ENCODE peak calls at places on chromosomes 7 and 10, in six cellular contexts. One of them, this sample, is unnamed.
A peak's percentile ranks its signal among the peaks of the same experiment; 100 is the strongest.

GRCh38 chr10:99507265-99507664 is 25.5 kb upstream of the NKX2-3 start:
- DNase-seq in H54: no peak
- DNase-seq in adrenal gland: no peak
- DNase-seq in stomach: no peak
- DNase-seq in A549: no peak
- DNase-seq in transverse colon: no peak
- DNase-seq in this sample: no peak

GRCh38 chr10:5476918-5477525 is 22.3 kb downstream of the CALML5 start:
- DNase-seq in stomach: no peak
- DNase-seq in adrenal gland: no peak
- DNase-seq in A549: no peak
- DNase-seq in transverse colon: no peak
- DNase-seq in H54: no peak
- DNase-seq in this sample: no peak

GRCh38 chr10:36187382-36188042 is 545.4 kb upstream of the FZD8 start:
- DNase-seq in H54: no peak
- DNase-seq in A549: no peak
- DNase-seq in adrenal gland: no peak
- DNase-seq in stomach: no peak
- DNase-seq in transverse colon: no peak
- DNase-seq in this sample: no peak

GRCh38 chr7:33485746-33486491 is 356.6 kb downstream of the BBS9 start:
- DNase-seq in stomach: no peak
- DNase-seq in H54: no peak
- DNase-seq in adrenal gland: no peak
- DNase-seq in A549: no peak
- DNase-seq in transverse colon: no peak
- DNase-seq in this sample: no peak

GRCh38 chr7:53325061-53325460 is 289.6 kb downstream of the POM121L12 start:
- DNase-seq in adrenal gland: no peak
- DNase-seq in transverse colon: no peak
- DNase-seq in stomach: no peak
- DNase-seq in A549: no peak
- DNase-seq in H54: no peak
- DNase-seq in this sample: no peak

GRCh38 chr7:70512719-70513118 is 619.2 kb upstream of the GALNT17 start:
- DNase-seq in stomach: no peak
- DNase-seq in A549: no peak
- DNase-seq in adrenal gland: no peak
- DNase-seq in H54: no peak
- DNase-seq in transverse colon: no peak
- DNase-seq in this sample: peak; percentile 79

GRCh38 chr10:3217853-3218252 is 45.3 kb upstream of the PITRM1 start:
- DNase-seq in transverse colon: no peak
- DNase-seq in H54: no peak
- DNase-seq in adrenal gland: no peak
- DNase-seq in A549: no peak
- DNase-seq in stomach: no peak
- DNase-seq in this sample: no peak

GRCh38 chr10:104580321-104580720 is 60.8 kb upstream of the SORCS3 start:
- DNase-seq in adrenal gland: no peak
- DNase-seq in A549: no peak
- DNase-seq in transverse colon: no peak
- DNase-seq in stomach: no peak
- DNase-seq in H54: no peak
- DNase-seq in this sample: no peak

GRCh38 chr10:90417056-90417455 is 440.8 kb downstream of the HTR7 start:
- DNase-seq in adrenal gland: no peak
- DNase-seq in A549: no peak
- DNase-seq in transverse colon: no peak
- DNase-seq in H54: no peak
- DNase-seq in stomach: no peak
- DNase-seq in this sample: no peak

DNA sequence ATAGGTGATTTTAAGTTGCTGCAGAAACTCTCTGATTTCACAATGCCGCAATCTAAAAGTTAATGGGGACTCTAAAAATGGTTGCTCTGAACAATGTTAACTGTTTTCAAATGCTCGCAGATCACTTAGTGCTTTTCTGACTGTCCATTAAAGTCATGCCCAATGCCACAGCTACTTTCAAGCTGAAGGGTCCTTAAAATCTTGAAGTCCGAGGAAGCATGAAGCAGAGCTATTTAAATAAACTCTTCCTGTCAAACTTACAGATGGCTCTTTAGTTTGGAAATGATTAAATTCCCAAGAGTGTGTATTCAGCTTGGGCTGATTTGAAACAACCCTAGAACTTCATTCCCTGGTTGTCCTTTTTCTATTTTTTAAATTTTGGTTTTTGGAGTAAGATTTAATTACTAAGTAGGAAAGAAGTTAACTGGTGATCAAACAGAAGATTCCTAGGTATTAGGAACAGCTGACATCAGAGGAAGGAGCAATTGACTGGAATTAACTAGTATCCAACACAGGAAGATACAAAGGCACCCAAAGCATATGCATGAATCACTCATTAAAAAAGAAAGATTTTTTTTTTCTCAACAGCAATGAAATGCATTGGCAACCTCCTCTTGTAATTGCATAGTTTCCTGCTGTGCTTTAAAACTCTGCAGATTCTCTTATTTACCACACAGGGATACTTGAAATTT is 105.1 kb downstream of the NRP1 start:
- DNase-seq in A549: no peak
- DNase-seq in transverse colon: no peak
- DNase-seq in adrenal gland: no peak
- DNase-seq in stomach: no peak
- DNase-seq in H54: no peak
- DNase-seq in this sample: peak; percentile 27
- TF ChIP-seq POLR2A in A549: no peak
- TF ChIP-seq POLR2A in transverse colon: no peak
- TF ChIP-seq POLR2A in adrenal gland: no peak
- TF ChIP-seq POLR2A in stomach: no peak
- TF ChIP-seq POLR2A in H54: no peak
- TF ChIP-seq POLR2A in this sample: no peak

DNA sequence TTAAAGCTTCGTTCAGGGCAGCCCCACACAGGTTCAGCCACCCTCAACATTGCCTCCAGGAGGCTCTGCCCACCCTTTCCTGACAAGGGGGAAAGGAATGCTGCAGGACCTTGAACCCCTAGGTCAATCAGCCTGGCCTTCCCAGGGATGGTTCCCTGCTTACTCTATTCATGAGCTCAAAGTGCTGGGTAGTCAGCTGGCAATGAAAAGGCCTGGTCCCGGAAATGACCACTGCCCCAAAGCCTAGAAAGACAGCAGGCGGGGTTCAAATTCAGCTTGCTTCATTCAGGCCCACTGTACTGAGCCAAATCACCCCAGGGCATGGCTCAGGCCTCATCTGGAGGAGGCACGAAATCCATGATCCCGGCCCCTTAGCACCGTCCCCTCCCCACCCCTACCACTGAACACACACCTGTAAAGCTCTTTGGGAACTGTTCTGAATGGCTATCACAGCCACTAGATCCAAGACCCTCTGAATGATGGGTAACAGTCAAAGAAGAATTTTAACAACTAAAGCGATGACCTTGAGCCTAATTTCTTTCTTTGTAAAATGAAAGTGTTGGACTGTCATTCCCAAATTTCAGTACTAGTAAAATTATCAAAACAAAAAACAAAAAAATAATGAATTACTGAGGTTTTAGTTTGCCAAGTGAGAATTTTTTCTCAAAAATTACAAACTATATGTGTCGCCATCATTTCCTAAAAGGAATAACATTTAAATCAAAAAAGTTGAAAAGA is 1.0 kb downstream of the URGCP start:
- DNase-seq in stomach: peak; percentile 34
- DNase-seq in transverse colon: peak; percentile 79
- DNase-seq in H54: peak; percentile 97
- DNase-seq in A549: peak; percentile 63
- DNase-seq in adrenal gland: peak; percentile 91
- DNase-seq in this sample: peak; percentile 19
- TF ChIP-seq POLR2A in stomach: no peak
- TF ChIP-seq POLR2A in transverse colon: peak; percentile 85
- TF ChIP-seq POLR2A in H54: no peak
- TF ChIP-seq POLR2A in A549: no peak
- TF ChIP-seq POLR2A in adrenal gland: no peak
- TF ChIP-seq POLR2A in this sample: no peak

DNA sequence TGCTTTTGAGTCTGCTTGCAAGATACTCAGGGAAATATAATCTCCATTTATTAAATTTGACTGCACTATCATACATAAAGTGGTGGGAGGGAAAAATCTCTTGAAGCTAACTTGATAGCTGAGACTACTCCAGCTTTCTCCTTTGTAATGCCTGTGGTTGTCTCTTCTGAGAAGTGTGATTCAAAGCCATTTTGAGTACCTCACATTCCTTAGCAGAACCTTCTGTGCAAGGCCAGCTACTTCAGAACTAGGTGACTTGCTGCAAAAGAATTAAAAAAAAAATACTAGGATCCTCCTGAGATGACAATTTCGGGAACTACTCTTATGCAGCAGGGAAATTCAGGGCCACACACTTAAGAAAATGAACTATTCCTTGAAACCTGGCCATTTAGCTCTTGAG is 294.8 kb downstream of the MDFIC start:
- DNase-seq in stomach: no peak
- DNase-seq in transverse colon: no peak
- DNase-seq in adrenal gland: no peak
- DNase-seq in H54: no peak
- DNase-seq in A549: no peak
- DNase-seq in this sample: peak; percentile 29
- TF ChIP-seq POLR2A in stomach: no peak
- TF ChIP-seq POLR2A in transverse colon: no peak
- TF ChIP-seq POLR2A in adrenal gland: no peak
- TF ChIP-seq POLR2A in H54: no peak
- TF ChIP-seq POLR2A in A549: no peak
- TF ChIP-seq POLR2A in this sample: no peak

DNA sequence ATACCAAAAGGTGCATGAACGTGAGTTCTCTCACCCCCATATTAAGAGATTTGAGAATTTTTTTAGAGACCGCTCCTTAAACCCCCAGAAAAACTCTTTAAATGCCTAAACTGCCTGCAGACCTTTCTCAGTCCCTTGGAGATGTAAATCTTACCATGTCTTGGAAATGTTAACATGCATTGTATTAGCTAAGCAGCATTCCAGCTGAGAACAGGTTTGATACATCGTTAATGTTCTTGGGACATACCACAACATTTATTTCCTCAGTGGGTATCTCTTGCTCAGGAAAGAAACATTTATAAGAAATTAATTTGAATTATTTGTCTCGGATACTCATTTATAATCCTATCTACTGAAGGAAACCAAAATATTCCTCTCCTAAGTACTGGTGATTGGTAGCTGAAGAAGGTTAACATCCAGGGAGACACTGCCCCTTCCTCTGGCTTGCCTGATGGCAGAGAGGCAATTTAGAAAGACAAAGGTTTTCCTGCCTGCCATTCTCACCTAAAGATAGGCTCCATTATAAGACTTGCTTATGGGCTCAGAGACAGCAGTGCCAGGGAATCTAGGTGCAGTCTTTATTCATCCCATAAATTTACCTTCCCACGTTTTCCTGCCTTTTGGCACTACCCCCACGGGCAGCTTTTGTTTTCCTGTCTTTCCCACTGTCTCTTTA is 141.2 kb downstream of the COBL start:
- DNase-seq in stomach: no peak
- DNase-seq in adrenal gland: no peak
- DNase-seq in H54: no peak
- DNase-seq in A549: no peak
- DNase-seq in transverse colon: no peak
- DNase-seq in this sample: no peak
- TF ChIP-seq POLR2A in stomach: no peak
- TF ChIP-seq POLR2A in adrenal gland: no peak
- TF ChIP-seq POLR2A in H54: no peak
- TF ChIP-seq POLR2A in A549: no peak
- TF ChIP-seq POLR2A in transverse colon: no peak
- TF ChIP-seq POLR2A in this sample: no peak

DNA sequence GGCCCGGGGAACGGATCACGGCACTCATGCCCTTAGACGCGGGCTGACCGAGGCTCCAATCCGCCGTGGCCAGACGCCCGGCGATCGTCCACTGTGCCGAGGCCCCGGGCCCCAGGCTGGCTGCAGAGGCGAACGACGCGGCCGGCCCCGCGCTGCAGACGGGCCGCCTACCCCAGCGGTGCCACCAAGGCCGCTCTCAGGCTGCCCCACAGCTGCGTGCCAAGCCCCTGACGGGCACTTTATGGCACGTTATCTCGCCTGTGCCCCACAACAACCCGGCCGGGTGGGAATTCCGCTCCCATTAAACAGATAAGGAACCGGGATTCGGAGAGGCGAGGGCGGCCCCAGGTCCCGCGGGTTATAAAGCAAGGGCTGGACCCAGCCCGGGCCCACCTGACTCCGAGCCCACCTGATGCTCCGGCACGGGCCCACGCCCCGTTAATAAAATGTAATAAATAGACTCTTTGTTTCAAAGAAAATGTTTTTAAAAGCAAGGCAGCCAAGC is 79.6 kb downstream of the FOXL3 start:
- DNase-seq in transverse colon: peak; percentile 55
- DNase-seq in H54: no peak
- DNase-seq in A549: no peak
- DNase-seq in stomach: peak; percentile 58
- DNase-seq in adrenal gland: no peak
- DNase-seq in this sample: no peak
- TF ChIP-seq POLR2A in transverse colon: no peak
- TF ChIP-seq POLR2A in H54: no peak
- TF ChIP-seq POLR2A in A549: no peak
- TF ChIP-seq POLR2A in stomach: no peak
- TF ChIP-seq POLR2A in adrenal gland: no peak
- TF ChIP-seq POLR2A in this sample: no peak

DNA sequence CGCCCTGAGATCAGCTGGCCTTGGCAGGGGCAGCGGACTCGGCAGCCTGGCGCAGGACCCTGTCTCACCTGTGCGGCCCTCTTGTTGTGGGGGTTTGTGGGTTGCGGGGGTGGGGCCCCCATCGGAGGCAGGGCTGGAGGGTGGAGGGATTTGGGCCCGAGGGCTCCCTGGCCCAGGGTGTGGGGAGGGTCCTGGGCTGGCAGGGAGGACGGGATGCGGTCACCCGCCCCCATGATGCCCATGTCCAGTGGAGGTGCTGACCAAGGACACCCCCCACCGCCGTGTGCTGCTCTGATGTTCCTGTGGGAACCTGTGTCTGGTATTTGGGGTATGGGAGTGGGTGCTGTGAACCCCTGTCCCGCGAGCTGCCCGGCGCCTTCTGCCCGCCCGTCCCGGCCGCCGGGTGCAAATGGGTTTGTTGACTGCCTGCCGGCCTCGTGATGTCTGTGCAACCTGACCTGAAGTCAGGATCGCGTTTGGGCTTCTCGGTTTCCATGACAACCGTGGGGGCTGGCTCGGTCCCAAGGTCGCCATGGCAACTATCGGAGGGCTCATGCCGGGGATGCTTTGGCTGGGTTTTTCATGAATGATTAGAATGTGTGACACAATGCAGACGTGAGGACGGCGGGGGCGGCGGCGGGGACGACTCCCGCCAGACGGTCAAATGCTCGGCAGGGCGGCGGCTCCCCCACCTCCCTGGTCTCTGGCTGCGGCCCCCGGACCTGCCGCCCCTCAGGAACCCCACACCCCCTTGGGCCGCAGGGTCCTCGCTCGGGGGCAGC is 7.3 kb downstream of the MAFK start:
- DNase-seq in H54: peak; percentile 96
- DNase-seq in transverse colon: peak; percentile 75
- DNase-seq in stomach: peak; percentile 81
- DNase-seq in adrenal gland: peak; percentile 99
- DNase-seq in A549: peak; percentile 93
- DNase-seq in this sample: peak; percentile 57
- TF ChIP-seq POLR2A in H54: no peak
- TF ChIP-seq POLR2A in transverse colon: peak; percentile 39
- TF ChIP-seq POLR2A in stomach: no peak
- TF ChIP-seq POLR2A in adrenal gland: peak; percentile 23
- TF ChIP-seq POLR2A in A549: peak; percentile 14
- TF ChIP-seq POLR2A in this sample: no peak

GRCh38 chr7:151059362-151060112 is at the start of gene SLC4A2:
- DNase-seq in H54: peak; percentile 79
- DNase-seq in A549: peak; percentile 76
- DNase-seq in stomach: peak; percentile 83
- DNase-seq in adrenal gland: peak; percentile 73
- DNase-seq in transverse colon: peak; percentile 83
- DNase-seq in this sample: peak; percentile 70
- TF ChIP-seq POLR2A in H54: no peak
- TF ChIP-seq POLR2A in A549: peak; percentile 28
- TF ChIP-seq POLR2A in stomach: peak; percentile 21
- TF ChIP-seq POLR2A in adrenal gland: no peak
- TF ChIP-seq POLR2A in transverse colon: peak; percentile 29
- TF ChIP-seq POLR2A in this sample: no peak

This sample was measured in thyroid gland.